ENCODE peak calls at places on chromosomes 7 and 10, in eight cellular contexts. H is breast epithelium, P is transverse colon, M is Peyer's patch, T is heart left ventricle, X is body of pancreas, Q is stomach, J is H1. Z is an unnamed sample. For H3K36me3, the result is how much of the 10 kb centered on the place peaks cover.

GRCh38 chr7:96734343-96734742 is 24.7 kb upstream of the SEM1 start:
- DNase-seq in H (no peak), P (no peak), M (no peak), T (no peak), X (no peak), Q (no peak), J (no peak), Z (no peak)

GRCh38 chr7:29204491-29205281 is 10.1 kb downstream of the CHN2 start:
- DNase-seq in H (no peak), P (no peak), M (no peak), T (no peak), X (no peak), Q (no peak), J (no peak), Z (no peak)

GRCh38 chr7:65221683-65222082 is 152.0 kb upstream of the ZNF92 start:
- DNase-seq in H (no peak), P (no peak), M (no peak), T (no peak), X (no peak), Q (no peak), J (no peak), Z (no peak)

GRCh38 chr7:34058791-34059550 is 153.6 kb downstream of the BMPER start:
- DNase-seq in H (peak), P (no peak), M (no peak), T (no peak), X (no peak), Q (no peak), J (no peak), Z (no peak)

GRCh38 chr10:28991326-28991725 is 297.5 kb upstream of the LYZL1 start:
- DNase-seq in H (peak), P (no peak), M (no peak), T (no peak), X (no peak), Q (no peak), J (no peak), Z (no peak)

GRCh38 chr7:30019960-30020359 is 6.5 kb downstream of the FKBP14 start:
- DNase-seq in H (no peak), P (no peak), M (no peak), T (no peak), X (no peak), Q (no peak), J (no peak), Z (no peak)

GRCh38 chr7:13673290-13673689 is 316.2 kb downstream of the ETV1 start:
- DNase-seq in H (no peak), P (no peak), M (no peak), T (no peak), X (no peak), Q (no peak), J (no peak), Z (no peak)

GRCh38 chr7:150941983-150942590 is 36.0 kb downstream of the KCNH2 start:
- DNase-seq in H (no peak), P (peak), M (peak), T (no peak), X (no peak), Q (no peak), J (no peak), Z (no peak)

GRCh38 chr7:129388353-129389098 is 45.7 kb upstream of the STRIP2 start:
- DNase-seq in H (no peak), P (no peak), M (no peak), T (no peak), X (no peak), Q (no peak), J (no peak), Z (no peak)

GRCh38 chr7:41977165-41977651 is 259.8 kb downstream of the GLI3 start:
- DNase-seq in H (no peak), P (no peak), M (no peak), T (no peak), X (peak), Q (no peak), J (peak), Z (no peak)

GRCh38 chr10:67079126-67079525 is 153.3 kb downstream of the LRRTM3 start:
- DNase-seq in H (no peak), P (no peak), M (no peak), T (no peak), X (peak), Q (peak), J (no peak), Z (no peak)

GRCh38 chr7:45184326-45185027 is 26.9 kb downstream of the RAMP3 start:
- DNase-seq in H (no peak), P (no peak), M (no peak), T (no peak), X (no peak), Q (peak), J (no peak), Z (no peak)

GRCh38 chr10:127442220-127442525 is 106.9 kb upstream of the NPS start:
- DNase-seq in H (no peak), P (no peak), M (no peak), T (no peak), X (no peak), Q (no peak), J (no peak), Z (no peak)

GRCh38 chr10:63237396-63237795 is 104.3 kb downstream of the NRBF2 start:
- DNase-seq in H (no peak), P (no peak), M (no peak), T (no peak), X (no peak), Q (no peak), J (no peak), Z (no peak)

GRCh38 chr7:140404565-140405080 is 765 bp downstream of the RAB19 start:
- DNase-seq in H (no peak), P (no peak), M (no peak), T (no peak), X (no peak), Q (no peak), J (no peak), Z (no peak)

GRCh38 chr7:144650439-144650838 is 185.4 kb downstream of the TPK1 start:
- DNase-seq in H (no peak), P (no peak), M (no peak), T (no peak), X (no peak), Q (no peak), J (no peak), Z (no peak)

GRCh38 chr7:122040147-122040546 is 103.9 kb downstream of the AASS start:
- DNase-seq in H (no peak), P (no peak), M (no peak), T (no peak), X (no peak), Q (no peak), J (no peak), Z (no peak)

GRCh38 chr7:24786941-24787340 is 29.7 kb upstream of the GSDME start:
- DNase-seq in H (peak), P (no peak), M (no peak), T (no peak), X (peak), Q (no peak), J (no peak), Z (no peak)

GRCh38 chr7:41544241-41544640 is 158.6 kb downstream of the INHBA start:
- DNase-seq in H (no peak), P (no peak), M (no peak), T (no peak), X (no peak), Q (no peak), J (no peak), Z (no peak)

GRCh38 chr7:97873606-97874005 is 1.4 kb upstream of the ASNS start:
- DNase-seq in H (no peak), P (no peak), M (no peak), T (no peak), X (no peak), Q (no peak), J (no peak), Z (no peak)

GRCh38 chr10:70319183-70319582 is 35.4 kb upstream of the NPFFR1 start:
- DNase-seq in H (no peak), P (no peak), M (no peak), T (no peak), X (no peak), Q (no peak), J (no peak), Z (no peak)

GRCh38 chr10:24513155-24513554 is 210.5 kb downstream of the ARHGAP21 start:
- DNase-seq in H (no peak), P (no peak), M (no peak), T (no peak), X (no peak), Q (no peak), J (peak), Z (no peak)

GRCh38 chr10:70481831-70482530 is 3.4 kb downstream of the PALD1 start:
- DNase-seq in H (no peak), P (no peak), M (no peak), T (no peak), X (no peak), Q (no peak), J (no peak), Z (no peak)

GRCh38 chr10:65742851-65743250 is 1183.0 kb upstream of the LRRTM3 start:
- DNase-seq in H (no peak), P (no peak), M (no peak), T (no peak), X (no peak), Q (no peak), J (no peak), Z (no peak)

GRCh38 chr7:43700059-43700501 is 29.2 kb downstream of the COA1 start:
- DNase-seq in H (no peak), P (no peak), M (no peak), T (no peak), X (no peak), Q (no peak), J (no peak), Z (no peak)

GRCh38 chr10:80413152-80413996 is 5.0 kb downstream of the PRXL2A start:
- DNase-seq in H (no peak), P (no peak), M (no peak), T (no peak), X (peak), Q (no peak), J (no peak), Z (no peak)

GRCh38 chr10:92567952-92568600 is 5.8 kb downstream of the IDE start:
- DNase-seq in H (no peak), P (no peak), M (no peak), T (no peak), X (no peak), Q (no peak), J (no peak), Z (no peak)

GRCh38 chr10:45561952-45562351 is 110.6 kb downstream of the ZFAND4 start:
- DNase-seq in H (no peak), P (no peak), M (no peak), T (no peak), X (no peak), Q (no peak), J (no peak), Z (no peak)

GRCh38 chr7:124155400-124156022 is 122.6 kb upstream of the TMEM229A start:
- DNase-seq in H (no peak), P (no peak), M (no peak), T (no peak), X (no peak), Q (no peak), J (no peak), Z (no peak)

GRCh38 chr7:4129481-4130122 is 552.5 kb upstream of the FOXK1 start:
- DNase-seq in H (peak), P (no peak), M (no peak), T (peak), X (peak), Q (no peak), J (no peak), Z (no peak)

GRCh38 chr7:135162382-135163001 is 8.0 kb downstream of the CYREN start:
- DNase-seq in H (no peak), P (no peak), M (no peak), T (no peak), X (no peak), Q (no peak), J (no peak), Z (no peak)

GRCh38 chr10:29951441-29951931 is 107.9 kb downstream of the JCAD start:
- DNase-seq in H (peak), P (no peak), M (no peak), T (no peak), X (peak), Q (no peak), J (no peak), Z (no peak)

GRCh38 chr10:94602729-94603515 is 57.3 kb downstream of the HELLS start:
- DNase-seq in H (no peak), P (no peak), M (no peak), T (no peak), X (no peak), Q (no peak), J (no peak), Z (no peak)
- H3K36me3 ChIP-seq in H (under half), P (under half), M (under half), T (under half), X (under half), Q (under half), J (half or more), Z (under half)

GRCh38 chr7:132858760-132859159 is 223.1 kb downstream of the CHCHD3 start:
- DNase-seq in H (no peak), P (no peak), M (no peak), T (no peak), X (no peak), Q (no peak), J (no peak), Z (no peak)
- TF ChIP-seq POLR2A in H (no peak), P (no peak), M (no peak), T (no peak), X (no peak), Q (no peak), J (no peak), Z (no peak)

GRCh38 chr7:155810607-155811559 is 1.4 kb downstream of the SHH start:
- DNase-seq in H (no peak), P (no peak), M (no peak), T (no peak), X (no peak), Q (no peak), J (no peak), Z (no peak)
- H3K4me3 ChIP-seq in H (peak), P (no peak), M (no peak), T (no peak), X (no peak), Q (peak), J (peak), Z (peak)

GRCh38 chr10:97483526-97483925 is 14.7 kb downstream of the MMS19 start:
- DNase-seq in H (no peak), P (no peak), M (no peak), T (no peak), X (no peak), Q (no peak), J (no peak), Z (no peak)

GRCh38 chr10:97481071-97481470 is 17.2 kb downstream of the MMS19 start:
- DNase-seq in H (no peak), P (no peak), M (no peak), T (no peak), X (no peak), Q (no peak), J (no peak), Z (no peak)

GRCh38 chr10:97475936-97476594 is 22.2 kb downstream of the MMS19 start:
- DNase-seq in H (no peak), P (no peak), M (no peak), T (no peak), X (no peak), Q (no peak), J (no peak), Z (no peak)

GRCh38 chr10:97474918-97475317 is 23.3 kb downstream of the MMS19 start:
- DNase-seq in H (no peak), P (no peak), M (no peak), T (no peak), X (no peak), Q (no peak), J (no peak), Z (no peak)

GRCh38 chr10:97479939-97480338 is 18.3 kb downstream of the MMS19 start:
- DNase-seq in H (no peak), P (no peak), M (no peak), T (no peak), X (no peak), Q (no peak), J (peak), Z (no peak)
- H3K36me3 ChIP-seq in H (under half), P (under half), M (half or more), T (under half), X (under half), Q (half or more), J (under half), Z (under half)

GRCh38 chr10:75803816-75804576 is 372.6 kb downstream of the LRMDA start:
- DNase-seq in H (no peak), P (no peak), M (no peak), T (no peak), X (peak), Q (no peak), J (no peak), Z (no peak)
- TF ChIP-seq POLR2A in H (no peak), P (no peak), M (no peak), T (no peak), X (no peak), Q (no peak), J (no peak), Z (no peak)

Z was measured in esophagus squamous epithelium.